ENCODE peak calls at places on chromosomes 7 and 10, in four cellular contexts. D is H1, B is GM12878, L is HepG2. E is an unnamed sample.
A peak's percentile ranks its signal among the peaks of the same experiment; 100 is the strongest.

GRCh38 chr7:24911213-24911603 is 68.8 kb downstream of the OSBPL3 start:
- DNase-seq in D (no peak), B (peak; percentile 45), L (no peak), E (no peak)

GRCh38 chr10:110664483-110665420 is 20.6 kb downstream of the RBM20 start:
- DNase-seq in D (no peak), B (no peak), L (peak; percentile 20), E (no peak)

GRCh38 chr7:70657989-70658578 is 473.9 kb upstream of the GALNT17 start:
- DNase-seq in D (no peak), B (no peak), L (no peak), E (no peak)

GRCh38 chr10:12042797-12043651 is at the start of gene UPF2:
- DNase-seq in D (peak; percentile 93), B (peak; percentile 96), L (peak; percentile 96), E (peak; percentile 98)

GRCh38 chr7:25792586-25792985 is 359.4 kb upstream of the NFE2L3 start:
- DNase-seq in D (no peak), B (no peak), L (no peak), E (no peak)

GRCh38 chr7:152076324-152076821 is 50.9 kb downstream of the GALNT11 start:
- DNase-seq in D (peak; percentile 77), B (no peak), L (peak; percentile 18), E (peak; percentile 82)

GRCh38 chr7:77258014-77258413 is 58.4 kb upstream of the FGL2 start:
- DNase-seq in D (no peak), B (no peak), L (no peak), E (no peak)

GRCh38 chr7:131071786-131072504 is 255.7 kb upstream of the MKLN1 start:
- DNase-seq in D (no peak), B (no peak), L (no peak), E (no peak)

GRCh38 chr10:103273026-103273425 is 3.9 kb upstream of the INA start:
- DNase-seq in D (no peak), B (no peak), L (no peak), E (no peak)

GRCh38 chr10:92990615-92991014 is 70.0 kb upstream of the CYP26C1 start:
- DNase-seq in D (no peak), B (no peak), L (no peak), E (peak; percentile 9)

GRCh38 chr10:50991496-50992355 is 82.6 kb upstream of the PRKG1 start:
- DNase-seq in D (peak; percentile 57), B (no peak), L (no peak), E (peak; percentile 24)

GRCh38 chr7:140605337-140605736 is 35.3 kb downstream of the DENND2A start:
- DNase-seq in D (no peak), B (no peak), L (no peak), E (no peak)

GRCh38 chr7:123570390-123571182 is 13.0 kb upstream of the NDUFA5 start:
- DNase-seq in D (no peak), B (no peak), L (no peak), E (no peak)
- TF ChIP-seq SP1 in D (no peak), B (no peak), L (no peak), E (no peak)

GRCh38 chr10:18659784-18660561 is 742 bp downstream of the ARL5B start:
- DNase-seq in D (no peak), B (peak; percentile 23), L (peak; percentile 27), E (peak; percentile 17)
- TF ChIP-seq SUZ12 in D (no peak), B (no peak), L (no peak), E (no peak)

DNA sequence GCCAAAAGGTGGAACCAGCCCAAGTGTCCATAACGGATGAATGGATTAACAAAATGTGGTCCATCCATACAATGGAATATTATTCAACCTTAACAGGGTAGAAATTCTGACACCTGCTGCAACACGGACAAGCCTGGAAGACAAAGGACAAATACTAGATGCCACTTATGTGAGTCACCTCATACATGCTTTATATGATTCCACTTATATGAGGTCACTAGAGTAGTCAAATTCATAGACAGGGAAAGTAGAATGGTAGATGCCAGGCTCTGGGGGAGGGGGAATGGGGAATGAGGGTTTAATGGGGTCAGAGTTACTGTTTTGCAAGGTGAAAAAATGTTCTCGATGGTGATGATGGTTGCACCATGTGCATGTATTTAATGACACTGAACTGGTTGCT is 34.0 kb upstream of the CYTH3 start:
- DNase-seq in D (no peak), B (no peak), L (peak; percentile 72), E (no peak)
- TF ChIP-seq SP1 in D (no peak), B (no peak), L (no peak), E (no peak)

GRCh38 chr7:156753630-156754029 is 113.1 kb downstream of the RNF32 start:
- DNase-seq in D (no peak), B (no peak), L (no peak), E (peak; percentile 27)
- TF ChIP-seq SUZ12 in D (no peak), B (no peak), L (no peak), E (no peak)

DNA sequence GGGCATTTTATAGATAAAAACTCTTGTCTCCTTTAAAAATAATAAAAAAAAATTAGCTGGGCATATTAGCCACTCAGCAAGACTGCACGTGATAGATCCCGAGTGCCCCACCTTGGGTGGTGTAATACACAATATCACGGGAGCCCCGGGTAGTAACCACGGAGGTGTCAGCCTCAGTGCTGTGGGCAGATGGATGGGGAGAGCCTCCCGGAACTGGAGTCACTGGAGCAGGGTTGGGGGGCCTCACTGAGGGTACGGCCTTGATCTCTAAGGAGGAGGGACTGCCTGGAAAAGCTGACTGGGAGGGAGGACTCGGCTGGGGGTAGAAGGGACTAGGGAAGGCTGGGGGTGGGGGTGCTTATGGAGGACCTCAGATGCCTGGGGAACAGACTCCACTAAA is 12.6 kb downstream of the LEP start:
- DNase-seq in D (no peak), B (no peak), L (no peak), E (no peak)
- TF ChIP-seq SP1 in D (no peak), B (no peak), L (no peak), E (no peak)

GRCh38 chr7:35576037-35576573 is 118.8 kb downstream of the HERPUD2 start:
- DNase-seq in D (no peak), B (no peak), L (no peak), E (no peak)

GRCh38 chr7:35584990-35585389 is 109.9 kb downstream of the HERPUD2 start:
- DNase-seq in D (no peak), B (no peak), L (no peak), E (no peak)

DNA sequence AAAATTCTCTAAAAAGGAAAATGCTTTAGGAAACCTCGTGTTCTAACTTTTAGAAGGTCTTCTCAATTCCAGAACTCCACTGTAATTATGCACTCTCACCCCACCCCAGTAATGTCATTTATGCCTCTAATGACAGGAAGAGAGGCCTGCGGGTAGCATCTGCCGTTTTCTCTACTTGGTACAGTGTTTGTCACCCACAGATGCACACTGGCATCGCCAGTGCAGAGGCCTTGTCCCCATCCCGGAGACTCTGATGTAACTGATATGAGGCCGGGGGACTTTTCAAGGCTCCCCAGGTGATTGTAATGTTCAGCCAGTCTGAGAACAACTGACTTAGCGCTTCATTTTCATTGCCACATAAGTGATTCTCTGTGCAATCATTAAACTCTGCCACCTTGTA is 113.4 kb downstream of the HERPUD2 start:
- DNase-seq in D (no peak), B (no peak), L (no peak), E (no peak)
- TF ChIP-seq SUZ12 in D (no peak), B (no peak), L (no peak), E (no peak)

E was measured in HEK293T.